ENCODE peak calls at places on chromosomes 7 and 10, in seven cellular contexts. I, O, K, S, X, D and F are unnamed samples.

GRCh38 chr7:2717293-2717904 is 29.4 kb downstream of the AMZ1 start:
- DNase-seq in I (peak), O (peak), K (no peak), S (no peak), X (peak), D (no peak), F (no peak)

GRCh38 chr10:14953452-14954000 is 370 bp downstream of the DCLRE1C start:
- DNase-seq in I (peak), O (peak), K (peak), S (peak), X (peak), D (no peak), F (no peak)

GRCh38 chr7:50781371-50781770 is 1.3 kb downstream of the GRB10 start:
- DNase-seq in I (no peak), O (no peak), K (no peak), S (no peak), X (no peak), D (no peak), F (no peak)

GRCh38 chr10:109894516-109894915 is 28.8 kb downstream of the XPNPEP1 start:
- DNase-seq in I (no peak), O (no peak), K (no peak), S (no peak), X (no peak), D (no peak), F (no peak)

GRCh38 chr10:59894114-59894513 is 12.2 kb downstream of the CCDC6 start:
- DNase-seq in I (no peak), O (no peak), K (no peak), S (no peak), X (no peak), D (no peak), F (no peak)

GRCh38 chr7:128830231-128831177 is at the start of gene FLNC:
- DNase-seq in I (peak), O (no peak), K (peak), S (no peak), X (peak), D (no peak), F (no peak)

GRCh38 chr7:82141427-82141826 is 302.1 kb downstream of the CACNA2D1 start:
- DNase-seq in I (no peak), O (no peak), K (no peak), S (no peak), X (no peak), D (no peak), F (no peak)

GRCh38 chr7:127791790-127792189 is 139.8 kb downstream of the SND1 start:
- DNase-seq in I (no peak), O (no peak), K (no peak), S (no peak), X (no peak), D (no peak), F (no peak)

GRCh38 chr10:8056378-8056777 is 1.9 kb downstream of the GATA3 start:
- DNase-seq in I (no peak), O (no peak), K (no peak), S (no peak), X (no peak), D (no peak), F (no peak)

GRCh38 chr10:8053446-8054242 is 844 bp upstream of the GATA3 start:
- DNase-seq in I (peak), O (peak), K (peak), S (no peak), X (peak), D (no peak), F (peak)

GRCh38 chr10:8054243-8054497 is 318 bp upstream of the GATA3 start:
- DNase-seq in I (no peak), O (no peak), K (no peak), S (no peak), X (no peak), D (no peak), F (no peak)

GRCh38 chr10:8055420-8056349 is 1.2 kb downstream of the GATA3 start:
- DNase-seq in I (no peak), O (no peak), K (no peak), S (no peak), X (no peak), D (no peak), F (no peak)

GRCh38 chr10:8054498-8055407 is at the start of gene GATA3:
- DNase-seq in I (peak), O (peak), K (no peak), S (no peak), X (no peak), D (no peak), F (peak)
- TF ChIP-seq TAF1 in I (peak), O (no peak), K (no peak), S (no peak), X (no peak), D (no peak), F (no peak)

GRCh38 chr10:63675171-63675570 is 154.0 kb downstream of the REEP3 start:
- DNase-seq in I (no peak), O (no peak), K (no peak), S (no peak), X (no peak), D (no peak), F (no peak)
- TF ChIP-seq TAF1 in I (no peak), O (no peak), K (no peak), S (no peak), X (no peak), D (no peak), F (no peak)

DNA sequence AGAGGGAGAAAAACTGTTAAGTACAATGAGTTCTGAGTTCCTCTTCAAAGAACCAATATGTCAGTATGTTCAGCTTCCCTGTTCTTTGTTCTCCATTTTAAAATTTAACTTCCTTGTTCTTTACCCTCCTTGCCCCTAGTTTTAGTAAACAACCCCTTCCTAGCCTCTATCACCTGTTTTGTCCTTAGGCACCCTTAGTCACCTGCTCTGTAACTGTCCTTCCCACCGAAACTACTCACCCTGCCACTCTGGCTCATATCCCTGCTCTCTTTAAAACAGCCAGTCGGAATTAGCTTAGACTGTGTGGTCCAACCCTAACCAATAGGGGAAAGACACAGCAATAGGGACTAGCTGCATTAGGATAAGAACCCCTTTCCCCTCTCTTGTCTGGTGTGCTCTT is 74.2 kb downstream of the FAM241B start:
- DNase-seq in I (no peak), O (no peak), K (no peak), S (no peak), X (no peak), D (no peak), F (no peak)
- TF ChIP-seq TAF1 in I (no peak), O (no peak), K (no peak), S (no peak), X (no peak), D (no peak), F (no peak)

DNA sequence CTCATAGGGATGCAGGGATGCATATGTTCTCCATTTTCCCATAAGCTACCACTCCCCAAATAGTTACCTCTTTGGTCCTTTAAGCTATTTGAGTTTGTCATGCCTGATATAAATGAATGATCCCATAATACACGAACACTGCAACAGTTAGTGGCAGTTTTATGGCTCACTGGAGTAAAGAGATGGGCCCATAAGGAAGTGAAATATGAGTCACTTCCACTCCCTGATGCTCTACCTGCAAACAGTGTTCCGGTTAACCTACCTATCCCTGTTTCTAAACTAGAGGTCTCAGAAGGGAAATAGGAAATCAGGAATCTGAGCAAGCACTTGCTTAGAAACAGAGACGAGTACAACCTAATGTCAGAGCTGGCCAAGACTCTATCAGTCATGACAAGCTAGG is 71.7 kb downstream of the CALD1 start:
- DNase-seq in I (no peak), O (no peak), K (no peak), S (no peak), X (no peak), D (no peak), F (no peak)
- TF ChIP-seq TAF1 in I (no peak), O (no peak), K (no peak), S (no peak), X (no peak), D (no peak), F (no peak)

GRCh38 chr7:120054376-120055100 is 218.4 kb upstream of the KCND2 start:
- DNase-seq in I (no peak), O (no peak), K (no peak), S (no peak), X (no peak), D (no peak), F (no peak)
- TF ChIP-seq TAF1 in I (no peak), O (no peak), K (no peak), S (no peak), X (no peak), D (no peak), F (no peak)